ENCODE peak calls at places on chromosome 13, in seven cellular contexts. X, C, L, S, B, J and G are unnamed samples.

GRCh38 chr13:76884167-76884566 is 2.0 kb downstream of the KCTD12 start:
- DNase-seq in B (no peak), X (peak; percentile 9), L (no peak), C (no peak), J (no peak), S (peak; percentile 49), G (peak; percentile 26)

GRCh38 chr13:33135097-33135496 is 118.9 kb downstream of the KL start:
- DNase-seq in J (no peak), S (no peak), L (no peak), X (no peak), C (no peak), B (no peak), G (no peak)

GRCh38 chr13:46778879-46779278 is 18.1 kb downstream of the ESD start:
- DNase-seq in X (peak; percentile 6), S (no peak), J (no peak), C (no peak), L (no peak), B (no peak), G (no peak)

GRCh38 chr13:102394158-102395053 is 7.4 kb downstream of the FGF14 start:
- DNase-seq in J (peak; percentile 91), L (peak; percentile 91), B (peak; percentile 24), X (peak; percentile 94), S (peak; percentile 48), C (peak; percentile 94), G (peak; percentile 82)

GRCh38 chr13:71613347-71613746 is 253.7 kb downstream of the DACH1 start:
- DNase-seq in C (no peak), L (no peak), B (no peak), X (no peak), S (no peak), J (no peak), G (no peak)

GRCh38 chr13:54934121-54934520 is 1905.5 kb downstream of the OLFM4 start:
- DNase-seq in L (no peak), J (no peak), B (no peak), C (no peak), X (no peak), S (no peak), G (no peak)

GRCh38 chr13:97505022-97505421 is 71.1 kb downstream of the RAP2A start:
- DNase-seq in L (no peak), S (no peak), C (no peak), X (no peak), B (no peak), J (no peak), G (no peak)

GRCh38 chr13:35865341-35866240 is 265.6 kb downstream of the DCLK1 start:
- DNase-seq in B (no peak), S (peak; percentile 17), J (no peak), L (no peak), X (no peak), C (no peak), G (no peak)

GRCh38 chr13:99892189-99892588 is 79.4 kb downstream of the ZIC5 start:
- DNase-seq in X (peak; percentile 10), L (no peak), S (no peak), B (no peak), J (no peak), C (no peak), G (no peak)

GRCh38 chr13:38686635-38687245 is at the start of gene FREM2:
- DNase-seq in B (no peak), S (peak; percentile 76), C (no peak), X (peak; percentile 26), L (peak; percentile 24), J (no peak), G (no peak)

GRCh38 chr13:48010698-48011097 is 9.6 kb upstream of the SUCLA2 start:
- DNase-seq in B (no peak), S (no peak), J (no peak), L (no peak), X (no peak), C (no peak), G (no peak)

GRCh38 chr13:46321494-46322225 is 65.4 kb downstream of the RUBCNL start:
- DNase-seq in X (peak; percentile 63), S (peak; percentile 34), C (peak; percentile 55), B (no peak), L (peak; percentile 19), J (peak; percentile 60), G (peak; percentile 74)